ENCODE peak calls at places on chromosomes 2 and 18, in seven cellular contexts. One of them, this sample, is unnamed.

GRCh38 chr18:28411806-28412205 is 234.9 kb upstream of the CDH2 start:
- DNase-seq in GM23248: peak
- DNase-seq in dorsolateral prefrontal cortex: no peak
- DNase-seq in neural progenitor cell: no peak
- DNase-seq in thyroid gland: no peak
- DNase-seq in CD8-positive, alpha-beta T cell: no peak
- DNase-seq in cardiac muscle cell: peak
- DNase-seq in this sample: no peak

GRCh38 chr18:59063300-59063895 is 76.3 kb upstream of the SEC11C start:
- DNase-seq in cardiac muscle cell: no peak
- DNase-seq in dorsolateral prefrontal cortex: no peak
- DNase-seq in thyroid gland: no peak
- DNase-seq in neural progenitor cell: no peak
- DNase-seq in GM23248: no peak
- DNase-seq in CD8-positive, alpha-beta T cell: no peak
- DNase-seq in this sample: no peak

GRCh38 chr2:67476808-67477790 is 80.0 kb downstream of the ETAA1 start:
- DNase-seq in GM23248: peak
- DNase-seq in dorsolateral prefrontal cortex: no peak
- DNase-seq in neural progenitor cell: peak
- DNase-seq in thyroid gland: peak
- DNase-seq in cardiac muscle cell: peak
- DNase-seq in CD8-positive, alpha-beta T cell: no peak
- DNase-seq in this sample: no peak

GRCh38 chr2:126885701-126886121 is 13.0 kb upstream of the TEX51 start:
- DNase-seq in CD8-positive, alpha-beta T cell: no peak
- DNase-seq in cardiac muscle cell: no peak
- DNase-seq in dorsolateral prefrontal cortex: no peak
- DNase-seq in GM23248: peak
- DNase-seq in thyroid gland: no peak
- DNase-seq in neural progenitor cell: no peak
- DNase-seq in this sample: no peak

GRCh38 chr2:209519911-209520310 is 96.1 kb downstream of the MAP2 start:
- DNase-seq in cardiac muscle cell: no peak
- DNase-seq in GM23248: no peak
- DNase-seq in dorsolateral prefrontal cortex: no peak
- DNase-seq in CD8-positive, alpha-beta T cell: no peak
- DNase-seq in neural progenitor cell: no peak
- DNase-seq in thyroid gland: no peak
- DNase-seq in this sample: no peak

GRCh38 chr2:241571821-241572620 is 13.5 kb downstream of the BOK start:
- DNase-seq in neural progenitor cell: no peak
- DNase-seq in thyroid gland: no peak
- DNase-seq in CD8-positive, alpha-beta T cell: no peak
- DNase-seq in GM23248: peak
- DNase-seq in dorsolateral prefrontal cortex: no peak
- DNase-seq in cardiac muscle cell: no peak
- DNase-seq in this sample: peak

GRCh38 chr2:120869659-120870466 is 134.2 kb downstream of the GLI2 start:
- DNase-seq in GM23248: peak
- DNase-seq in CD8-positive, alpha-beta T cell: no peak
- DNase-seq in dorsolateral prefrontal cortex: no peak
- DNase-seq in thyroid gland: no peak
- DNase-seq in neural progenitor cell: no peak
- DNase-seq in cardiac muscle cell: no peak
- DNase-seq in this sample: no peak

GRCh38 chr18:36580266-36580665 is 248.5 kb downstream of the TPGS2 start:
- DNase-seq in dorsolateral prefrontal cortex: no peak
- DNase-seq in GM23248: peak
- DNase-seq in neural progenitor cell: no peak
- DNase-seq in thyroid gland: no peak
- DNase-seq in CD8-positive, alpha-beta T cell: no peak
- DNase-seq in cardiac muscle cell: no peak
- DNase-seq in this sample: no peak

GRCh38 chr2:48444404-48444803 is 85.5 kb upstream of the STON1 start:
- DNase-seq in dorsolateral prefrontal cortex: no peak
- DNase-seq in GM23248: no peak
- DNase-seq in cardiac muscle cell: no peak
- DNase-seq in thyroid gland: peak
- DNase-seq in neural progenitor cell: no peak
- DNase-seq in CD8-positive, alpha-beta T cell: no peak
- DNase-seq in this sample: no peak

GRCh38 chr18:5238371-5238758 is 41.3 kb upstream of the AKAIN1 start:
- DNase-seq in cardiac muscle cell: peak
- DNase-seq in thyroid gland: peak
- DNase-seq in CD8-positive, alpha-beta T cell: peak
- DNase-seq in dorsolateral prefrontal cortex: peak
- DNase-seq in neural progenitor cell: peak
- DNase-seq in GM23248: peak
- DNase-seq in this sample: no peak

DNA sequence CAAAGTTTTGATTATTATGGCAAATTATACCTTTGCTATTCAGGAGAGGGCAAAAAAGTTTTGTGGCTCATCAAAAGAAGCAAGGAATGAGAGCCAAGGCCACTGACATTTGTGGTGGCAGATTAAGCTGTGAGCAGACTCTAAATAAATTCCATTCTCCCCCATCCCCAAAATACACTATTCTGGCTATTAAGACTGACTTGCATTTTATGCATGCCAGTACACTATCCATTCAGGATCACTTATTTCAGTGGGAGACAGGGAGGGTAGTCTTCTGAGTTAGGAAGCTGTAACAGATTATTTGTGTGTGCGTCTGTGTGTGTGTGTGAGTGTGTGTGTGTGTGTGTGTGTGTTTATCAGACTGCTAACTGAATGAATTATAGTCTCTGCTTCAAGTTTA is 174.0 kb downstream of the ERBB4 start:
- DNase-seq in neural progenitor cell: no peak
- DNase-seq in dorsolateral prefrontal cortex: no peak
- DNase-seq in thyroid gland: no peak
- DNase-seq in GM23248: peak
- DNase-seq in cardiac muscle cell: no peak
- DNase-seq in CD8-positive, alpha-beta T cell: no peak
- DNase-seq in this sample: no peak
- H3K4me3 ChIP-seq in neural progenitor cell: no peak
- H3K4me3 ChIP-seq in dorsolateral prefrontal cortex: no peak
- H3K4me3 ChIP-seq in thyroid gland: no peak
- H3K4me3 ChIP-seq in GM23248: no peak
- H3K4me3 ChIP-seq in cardiac muscle cell: no peak
- H3K4me3 ChIP-seq in CD8-positive, alpha-beta T cell: no peak
- H3K4me3 ChIP-seq in this sample: no peak

GRCh38 chr2:28343184-28343942 is 49.3 kb upstream of the FOSL2 start:
- DNase-seq in thyroid gland: no peak
- DNase-seq in CD8-positive, alpha-beta T cell: no peak
- DNase-seq in neural progenitor cell: no peak
- DNase-seq in GM23248: no peak
- DNase-seq in cardiac muscle cell: no peak
- DNase-seq in dorsolateral prefrontal cortex: no peak
- DNase-seq in this sample: no peak

GRCh38 chr2:28346587-28346986 is 46.1 kb upstream of the FOSL2 start:
- DNase-seq in neural progenitor cell: no peak
- DNase-seq in CD8-positive, alpha-beta T cell: no peak
- DNase-seq in dorsolateral prefrontal cortex: no peak
- DNase-seq in cardiac muscle cell: no peak
- DNase-seq in GM23248: no peak
- DNase-seq in thyroid gland: no peak
- DNase-seq in this sample: no peak

GRCh38 chr2:28345619-28346018 is 47.0 kb upstream of the FOSL2 start:
- DNase-seq in CD8-positive, alpha-beta T cell: no peak
- DNase-seq in dorsolateral prefrontal cortex: no peak
- DNase-seq in thyroid gland: no peak
- DNase-seq in cardiac muscle cell: no peak
- DNase-seq in GM23248: no peak
- DNase-seq in neural progenitor cell: no peak
- DNase-seq in this sample: no peak

GRCh38 chr2:28343971-28344715 is 48.5 kb upstream of the FOSL2 start:
- DNase-seq in GM23248: no peak
- DNase-seq in dorsolateral prefrontal cortex: no peak
- DNase-seq in thyroid gland: no peak
- DNase-seq in CD8-positive, alpha-beta T cell: no peak
- DNase-seq in cardiac muscle cell: no peak
- DNase-seq in neural progenitor cell: no peak
- DNase-seq in this sample: no peak

DNA sequence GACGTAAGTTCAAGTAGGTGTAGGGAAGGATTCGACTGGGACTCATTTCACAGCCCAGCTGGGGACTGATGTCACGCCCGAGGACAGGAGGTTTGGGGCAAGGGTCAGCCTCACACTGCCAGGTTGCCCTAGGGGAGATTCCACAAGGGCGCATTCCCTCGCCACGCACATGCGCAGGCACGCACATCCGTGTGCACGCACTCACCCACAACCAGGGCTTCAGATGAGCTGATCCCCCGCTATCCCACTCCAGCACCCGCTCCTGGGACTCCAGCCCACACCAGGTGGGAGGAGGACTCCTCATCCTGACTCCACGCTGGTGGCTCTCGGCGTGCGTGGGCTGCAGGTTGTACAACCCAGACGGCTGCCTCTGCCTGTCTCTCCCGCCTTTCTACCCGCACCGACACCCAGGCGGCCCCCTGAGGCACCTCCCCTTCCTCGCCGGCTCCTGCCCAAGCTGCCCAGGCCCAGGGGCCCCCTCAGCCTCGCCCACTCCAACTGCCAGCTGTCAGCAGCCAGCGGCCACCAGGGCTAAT is 47.8 kb upstream of the FOSL2 start:
- DNase-seq in CD8-positive, alpha-beta T cell: no peak
- DNase-seq in cardiac muscle cell: no peak
- DNase-seq in neural progenitor cell: no peak
- DNase-seq in GM23248: no peak
- DNase-seq in thyroid gland: no peak
- DNase-seq in dorsolateral prefrontal cortex: no peak
- DNase-seq in this sample: no peak
- H3K4me3 ChIP-seq in CD8-positive, alpha-beta T cell: no peak
- H3K4me3 ChIP-seq in cardiac muscle cell: no peak
- H3K4me3 ChIP-seq in neural progenitor cell: no peak
- H3K4me3 ChIP-seq in GM23248: no peak
- H3K4me3 ChIP-seq in thyroid gland: no peak
- H3K4me3 ChIP-seq in dorsolateral prefrontal cortex: no peak
- H3K4me3 ChIP-seq in this sample: no peak

DNA sequence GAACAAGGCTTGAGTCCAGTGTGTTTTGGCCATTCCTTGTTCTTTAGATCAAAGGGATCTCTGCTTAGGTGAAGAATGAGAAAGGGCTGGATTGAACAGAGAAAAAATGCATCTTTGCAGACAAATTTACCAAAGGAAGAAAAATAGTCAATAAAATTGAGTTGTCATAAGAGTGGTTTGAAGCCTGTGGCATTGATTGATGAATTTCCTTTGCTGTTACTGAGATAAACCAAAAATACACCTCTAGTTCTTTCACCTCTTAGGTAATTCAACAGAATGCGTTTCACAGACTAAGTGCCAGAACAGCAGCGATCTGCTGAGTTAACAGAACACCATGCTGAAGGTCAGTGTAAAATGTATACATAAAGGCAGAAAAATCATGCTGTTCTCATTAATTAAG is 96.8 kb downstream of the SPHKAP start:
- DNase-seq in dorsolateral prefrontal cortex: no peak
- DNase-seq in cardiac muscle cell: no peak
- DNase-seq in thyroid gland: no peak
- DNase-seq in GM23248: no peak
- DNase-seq in neural progenitor cell: no peak
- DNase-seq in CD8-positive, alpha-beta T cell: no peak
- DNase-seq in this sample: no peak
- H3K4me3 ChIP-seq in dorsolateral prefrontal cortex: no peak
- H3K4me3 ChIP-seq in cardiac muscle cell: no peak
- H3K4me3 ChIP-seq in thyroid gland: no peak
- H3K4me3 ChIP-seq in GM23248: no peak
- H3K4me3 ChIP-seq in neural progenitor cell: no peak
- H3K4me3 ChIP-seq in CD8-positive, alpha-beta T cell: no peak
- H3K4me3 ChIP-seq in this sample: no peak

GRCh38 chr2:200796561-200796960 is 15.1 kb upstream of the BZW1 start:
- DNase-seq in thyroid gland: no peak
- DNase-seq in GM23248: no peak
- DNase-seq in CD8-positive, alpha-beta T cell: no peak
- DNase-seq in cardiac muscle cell: no peak
- DNase-seq in dorsolateral prefrontal cortex: no peak
- DNase-seq in neural progenitor cell: no peak
- DNase-seq in this sample: no peak

GRCh38 chr2:200800458-200800857 is 11.3 kb upstream of the BZW1 start:
- DNase-seq in GM23248: no peak
- DNase-seq in thyroid gland: no peak
- DNase-seq in neural progenitor cell: no peak
- DNase-seq in CD8-positive, alpha-beta T cell: no peak
- DNase-seq in dorsolateral prefrontal cortex: no peak
- DNase-seq in cardiac muscle cell: no peak
- DNase-seq in this sample: no peak

GRCh38 chr2:200798519-200798918 is 13.2 kb upstream of the BZW1 start:
- DNase-seq in dorsolateral prefrontal cortex: no peak
- DNase-seq in cardiac muscle cell: no peak
- DNase-seq in CD8-positive, alpha-beta T cell: no peak
- DNase-seq in thyroid gland: no peak
- DNase-seq in neural progenitor cell: no peak
- DNase-seq in GM23248: no peak
- DNase-seq in this sample: no peak

GRCh38 chr2:200795044-200795443 is 16.7 kb upstream of the BZW1 start:
- DNase-seq in thyroid gland: no peak
- DNase-seq in CD8-positive, alpha-beta T cell: no peak
- DNase-seq in GM23248: peak
- DNase-seq in neural progenitor cell: peak
- DNase-seq in cardiac muscle cell: no peak
- DNase-seq in dorsolateral prefrontal cortex: no peak
- DNase-seq in this sample: no peak

GRCh38 chr2:200797242-200797770 is 14.4 kb upstream of the BZW1 start:
- DNase-seq in CD8-positive, alpha-beta T cell: no peak
- DNase-seq in neural progenitor cell: no peak
- DNase-seq in dorsolateral prefrontal cortex: no peak
- DNase-seq in cardiac muscle cell: no peak
- DNase-seq in thyroid gland: no peak
- DNase-seq in GM23248: peak
- DNase-seq in this sample: no peak
- H3K4me3 ChIP-seq in CD8-positive, alpha-beta T cell: no peak
- H3K4me3 ChIP-seq in neural progenitor cell: no peak
- H3K4me3 ChIP-seq in dorsolateral prefrontal cortex: no peak
- H3K4me3 ChIP-seq in cardiac muscle cell: no peak
- H3K4me3 ChIP-seq in thyroid gland: no peak
- H3K4me3 ChIP-seq in GM23248: no peak
- H3K4me3 ChIP-seq in this sample: no peak

GRCh38 chr2:152583512-152584188 is 133.6 kb downstream of the PRPF40A start:
- DNase-seq in neural progenitor cell: no peak
- DNase-seq in thyroid gland: no peak
- DNase-seq in CD8-positive, alpha-beta T cell: no peak
- DNase-seq in GM23248: no peak
- DNase-seq in cardiac muscle cell: no peak
- DNase-seq in dorsolateral prefrontal cortex: no peak
- DNase-seq in this sample: no peak
- H3K4me3 ChIP-seq in neural progenitor cell: no peak
- H3K4me3 ChIP-seq in thyroid gland: no peak
- H3K4me3 ChIP-seq in CD8-positive, alpha-beta T cell: no peak
- H3K4me3 ChIP-seq in GM23248: no peak
- H3K4me3 ChIP-seq in cardiac muscle cell: no peak
- H3K4me3 ChIP-seq in dorsolateral prefrontal cortex: no peak
- H3K4me3 ChIP-seq in this sample: no peak

This sample was measured in RWPE2.